ENCODE peak calls at places on chromosomes 12 and 14, in four cellular contexts. Y is lower leg skin, N is astrocyte of the spinal cord, D is heart left ventricle. F is an unnamed sample.

GRCh38 chr12:25130741-25131188 is 64.2 kb downstream of the DNAI7 start:
- DNase-seq in D (no peak), Y (no peak), N (peak; percentile 65), F (no peak)

GRCh38 chr14:106083082-106083481 is 556.7 kb downstream of the TMEM121 start:
- DNase-seq in Y (no peak), N (no peak), D (no peak), F (no peak)

GRCh38 chr14:63178912-63179311 is 25.3 kb upstream of the RHOJ start:
- DNase-seq in N (peak; percentile 67), D (no peak), Y (peak; percentile 19), F (no peak)

GRCh38 chr14:52332269-52332668 is 18.2 kb downstream of the PTGER2 start:
- DNase-seq in D (no peak), Y (no peak), N (peak; percentile 72), F (no peak)

GRCh38 chr14:37369446-37369845 is 171.7 kb downstream of the MIPOL1 start:
- DNase-seq in Y (no peak), D (no peak), N (no peak), F (no peak)

GRCh38 chr12:98352218-98352811 is 163.1 kb upstream of the TMPO start:
- DNase-seq in N (peak; percentile 91), Y (no peak), D (no peak), F (no peak)

GRCh38 chr12:124940143-124940392 is 25.6 kb upstream of the UBC start:
- DNase-seq in Y (no peak), N (no peak), D (no peak), F (no peak)

GRCh38 chr12:19411234-19412221 is 27.8 kb upstream of the AEBP2 start:
- DNase-seq in N (no peak), D (no peak), Y (no peak), F (no peak)

GRCh38 chr12:59603735-59604134 is 7.9 kb downstream of the SLC16A7 start:
- DNase-seq in Y (no peak), N (no peak), D (no peak), F (no peak)

GRCh38 chr12:32522322-32523221 is 123.2 kb downstream of the FGD4 start:
- DNase-seq in N (peak; percentile 47), Y (no peak), D (no peak), F (no peak)

GRCh38 chr12:46366771-46367170 is 5.8 kb downstream of the SLC38A2 start:
- DNase-seq in Y (no peak), D (no peak), N (no peak), F (no peak)

GRCh38 chr14:69055125-69055524 is 76.0 kb upstream of the ACTN1 start:
- DNase-seq in D (no peak), N (peak; percentile 97), Y (no peak), F (no peak)

DNA sequence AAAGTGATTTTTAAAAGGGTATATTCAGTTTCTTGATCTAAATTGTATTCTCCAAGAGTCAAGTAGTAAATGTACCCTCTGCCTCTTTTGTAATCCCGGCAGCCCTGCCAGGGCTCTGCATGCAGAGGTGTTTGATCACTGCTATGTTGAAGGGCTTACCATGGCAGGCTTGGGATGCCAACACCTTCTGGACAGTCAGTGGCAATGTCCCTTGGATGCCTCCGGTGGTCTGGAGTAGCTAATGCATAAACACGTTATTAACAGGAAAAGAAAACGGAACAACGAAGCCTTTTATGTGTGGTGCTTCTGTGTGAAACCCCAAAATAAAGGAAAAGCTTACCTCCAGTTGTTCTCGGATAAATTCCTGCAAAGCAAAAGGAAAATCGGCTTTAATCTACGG is 19.9 kb downstream of the EIF2B2 start:
- DNase-seq in D (no peak), N (peak; percentile 8), Y (no peak), F (no peak)
- TF ChIP-seq CTCF in D (peak; percentile 11), N (peak; percentile 48), Y (no peak), F (no peak)

DNA sequence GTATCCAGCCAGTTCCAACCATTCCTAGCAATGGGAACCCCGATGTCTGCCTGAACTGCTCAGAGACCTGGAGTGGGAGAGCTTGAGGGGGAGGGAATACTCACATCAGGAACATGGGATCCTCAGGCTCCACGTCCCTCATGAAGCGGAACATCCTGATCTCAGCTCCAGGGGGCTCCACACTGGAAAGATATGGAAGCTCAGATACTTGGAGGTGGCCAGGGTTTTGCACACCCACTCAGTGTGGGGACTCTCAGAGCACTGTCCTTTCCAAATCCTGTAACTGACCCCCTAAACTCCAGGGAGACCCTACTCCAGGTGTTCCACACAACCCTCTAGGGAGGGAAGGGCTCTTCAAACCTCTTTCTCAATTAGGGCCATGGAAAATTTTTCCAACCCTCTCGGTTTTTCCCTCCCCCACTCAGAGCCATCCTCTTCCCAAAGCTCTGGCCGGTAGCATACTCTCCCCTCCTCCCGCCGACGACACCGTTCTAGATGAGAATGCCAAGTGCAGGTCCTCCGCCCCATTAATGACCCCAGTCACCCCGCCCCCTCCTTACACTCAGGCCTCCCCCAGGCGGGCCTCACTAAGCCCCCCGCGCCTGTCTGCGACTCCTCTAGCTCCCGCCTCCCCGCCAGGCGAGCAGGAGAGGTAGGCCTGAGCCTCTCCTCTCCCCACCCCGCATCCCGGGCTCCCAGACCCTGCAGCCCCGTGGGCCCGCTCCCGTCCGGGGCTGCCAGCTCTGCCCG is 585 bp downstream of the MLF2 start:
- DNase-seq in D (no peak), N (peak; percentile 52), Y (peak; percentile 44), F (peak; percentile 69)
- TF ChIP-seq CTCF in D (no peak), N (peak; percentile 61), Y (no peak), F (no peak)

GRCh38 chr14:74573421-74574091 is 38.5 kb downstream of the LTBP2 start:
- DNase-seq in D (peak; percentile 17), N (peak; percentile 26), Y (no peak), F (no peak)
- TF ChIP-seq CTCF in D (no peak), N (peak; percentile 12), Y (no peak), F (no peak)

GRCh38 chr12:123433615-123434014 is 2.9 kb downstream of the RILPL2 start:
- DNase-seq in Y (no peak), N (no peak), D (no peak), F (no peak)

GRCh38 chr12:123431951-123432886 is 4.3 kb downstream of the RILPL2 start:
- DNase-seq in N (no peak), D (no peak), Y (no peak), F (no peak)

GRCh38 chr12:123435636-123436016 is 858 bp downstream of the RILPL2 start:
- DNase-seq in D (no peak), Y (no peak), N (no peak), F (no peak)

GRCh38 chr12:123441523-123442164 is 5.2 kb upstream of the RILPL2 start:
- DNase-seq in D (no peak), Y (no peak), N (no peak), F (no peak)

DNA sequence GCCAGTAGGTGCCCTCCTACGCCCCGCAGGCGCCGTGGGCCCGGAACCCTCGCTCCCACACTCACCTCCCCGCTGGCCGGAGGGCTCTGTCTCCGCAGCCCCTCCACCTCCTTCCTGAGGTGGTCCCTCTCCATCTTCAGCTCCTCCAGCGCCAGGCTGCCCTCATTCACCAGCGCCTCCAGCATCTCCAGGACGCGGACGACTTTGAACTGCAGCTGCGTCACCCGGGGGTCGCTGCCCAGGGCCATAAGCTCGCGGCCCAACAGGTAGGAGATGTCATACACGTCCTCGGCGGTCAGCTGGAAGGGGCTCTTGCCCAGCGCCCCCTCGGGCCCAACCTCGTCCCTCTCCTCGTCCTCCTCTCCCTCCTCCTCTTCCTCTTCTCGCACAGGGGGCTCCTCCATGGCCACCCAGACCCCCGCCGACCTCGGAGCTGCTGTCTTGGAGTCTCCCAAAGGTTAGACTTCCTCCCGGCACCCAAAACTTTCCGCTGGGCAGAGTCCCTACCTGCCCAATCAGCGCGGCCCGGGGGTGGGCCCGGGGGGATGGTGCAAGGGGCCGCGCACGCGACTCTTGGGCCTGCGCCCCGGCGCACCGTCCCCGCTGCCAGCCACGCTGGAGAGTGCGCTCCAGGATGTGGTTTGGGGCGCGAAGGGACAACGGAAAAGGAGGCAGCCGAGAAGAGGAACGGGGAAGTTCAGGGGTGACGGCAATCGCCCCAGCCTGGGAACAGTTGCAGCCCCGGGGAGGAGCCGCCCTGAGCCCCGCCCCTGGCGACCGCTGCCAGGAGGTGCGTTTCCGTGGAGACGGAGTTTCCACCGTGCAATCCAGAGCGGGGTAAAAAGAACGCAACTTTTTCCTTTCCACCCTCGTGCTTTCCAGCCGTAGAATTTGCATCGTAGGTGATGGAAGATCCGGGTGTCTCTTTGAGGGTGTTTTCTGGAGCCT is at the start of gene RILPL2:
- DNase-seq in D (peak; percentile 94), N (peak; percentile 69), Y (peak; percentile 90), F (peak; percentile 67)
- TF ChIP-seq CTCF in D (no peak), N (no peak), Y (no peak), F (no peak)

GRCh38 chr12:42705863-42706262 is 116.3 kb upstream of the PRICKLE1 start:
- DNase-seq in Y (peak; percentile 49), N (peak; percentile 97), D (peak; percentile 71), F (no peak)
- TF ChIP-seq CTCF in Y (no peak), N (no peak), D (no peak), F (no peak)

DNA sequence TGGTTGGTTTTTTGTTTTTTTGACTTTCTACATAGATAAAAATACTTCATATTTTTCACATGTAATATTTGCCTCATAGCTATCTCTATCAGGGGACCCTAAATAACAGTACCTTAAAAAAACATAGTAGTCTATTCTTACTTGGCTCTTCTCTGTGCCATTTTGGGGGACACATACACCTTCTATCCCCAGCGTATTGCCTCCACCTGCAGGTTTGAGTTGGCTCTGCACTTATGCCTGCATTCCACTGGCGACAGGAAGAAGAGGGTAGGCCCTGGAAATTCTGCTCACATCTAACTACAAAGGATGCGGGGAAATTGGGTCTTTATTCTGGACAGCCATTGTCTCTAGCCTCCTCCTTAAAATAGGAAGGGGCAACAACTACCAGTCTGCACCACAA is 13.8 kb upstream of the IFI27L2 start:
- DNase-seq in N (no peak), Y (no peak), D (no peak), F (no peak)
- TF ChIP-seq CTCF in N (peak; percentile 47), Y (no peak), D (no peak), F (peak; percentile 20)